ENCODE peak calls at places on chromosomes 13 and 19, in four cellular contexts. Z is CD14-positive monocyte, G is amniotic epithelial cell, H is hepatocyte. Q is an unnamed sample.

GRCh38 chr19:49840736-49841249 is 10.2 kb upstream of the PTOV1 start:
- DNase-seq in Z (no peak), G (no peak), H (no peak), Q (no peak)

GRCh38 chr13:75372517-75372916 is 109.5 kb downstream of the TBC1D4 start:
- DNase-seq in Z (no peak), G (peak), H (peak), Q (peak)

GRCh38 chr19:17751103-17751911 is at the start of gene FCHO1:
- DNase-seq in Z (peak), G (no peak), H (no peak), Q (no peak)

GRCh38 chr19:55550321-55550650 is 4.9 kb upstream of the SBK3 start:
- DNase-seq in Z (no peak), G (peak), H (no peak), Q (no peak)

GRCh38 chr19:40282209-40282580 is 3.0 kb downstream of the AKT2 start:
- DNase-seq in Z (no peak), G (no peak), H (no peak), Q (no peak)

GRCh38 chr13:91632071-91632470 is 233.7 kb downstream of the GPC5 start:
- DNase-seq in Z (no peak), G (no peak), H (no peak), Q (no peak)

GRCh38 chr13:38180670-38181069 is 169.0 kb upstream of the UFM1 start:
- DNase-seq in Z (no peak), G (no peak), H (no peak), Q (peak)

GRCh38 chr19:54137913-54138776 is 583 bp downstream of the CNOT3 start:
- DNase-seq in Z (no peak), G (no peak), H (peak), Q (no peak)

GRCh38 chr13:98454389-98454881 is 122.5 kb downstream of the STK24 start:
- DNase-seq in Z (no peak), G (peak), H (no peak), Q (peak)